ENCODE peak calls at places on chromosomes 6 and 20, in ten cellular contexts. R, S, H, T, K, O, P, X, Z and E are unnamed samples.
A peak's percentile ranks its signal among the peaks of the same experiment; 100 is the strongest.

GRCh38 chr6:117497237-117497636 is 14.8 kb downstream of the DCBLD1 start:
- DNase-seq in H (no peak), X (no peak), O (no peak), Z (no peak), P (no peak), R (no peak), T (no peak), S (no peak), K (no peak), E (no peak)

GRCh38 chr20:62831361-62831788 is 14.5 kb downstream of the COL9A3 start:
- DNase-seq in S (no peak), H (no peak), R (no peak), T (no peak), O (no peak), X (no peak), Z (peak; percentile 28), K (no peak), P (no peak), E (peak; percentile 26)

GRCh38 chr20:3101737-3102574 is 17.4 kb upstream of the AVP start:
- DNase-seq in X (no peak), O (no peak), T (no peak), R (no peak), S (peak; percentile 44), K (peak; percentile 43), H (peak; percentile 48), P (no peak), Z (no peak), E (no peak)

GRCh38 chr20:53510704-53511103 is 82.9 kb downstream of the ZNF217 start:
- DNase-seq in O (no peak), T (no peak), R (no peak), P (no peak), K (no peak), H (no peak), S (no peak), Z (no peak), X (no peak), E (no peak)

GRCh38 chr6:137341721-137342195 is 122.6 kb upstream of the IFNGR1 start:
- DNase-seq in S (no peak), P (peak; percentile 43), X (no peak), O (no peak), H (peak; percentile 20), R (peak; percentile 54), T (peak; percentile 20), Z (peak; percentile 73), K (peak; percentile 32), E (no peak)

GRCh38 chr6:100209323-100210137 is 215.5 kb upstream of the MCHR2 start:
- DNase-seq in X (no peak), K (no peak), H (no peak), R (no peak), T (peak; percentile 11), P (no peak), S (no peak), Z (no peak), O (no peak), E (no peak)

GRCh38 chr6:5446362-5447075 is 185.2 kb downstream of the FARS2 start:
- DNase-seq in H (no peak), X (no peak), P (no peak), O (no peak), Z (no peak), K (no peak), R (no peak), S (no peak), T (no peak), E (no peak)

GRCh38 chr20:34262488-34263288 is 21.5 kb downstream of the ASIP start:
- DNase-seq in T (peak; percentile 17), Z (peak; percentile 75), S (no peak), O (no peak), X (no peak), K (no peak), H (peak; percentile 58), R (no peak), P (peak; percentile 27), E (peak; percentile 86)

GRCh38 chr6:169174516-169175359 is 78.9 kb downstream of the THBS2 start:
- DNase-seq in H (no peak), K (no peak), Z (no peak), O (no peak), S (no peak), P (no peak), T (no peak), X (no peak), R (no peak), E (no peak)

GRCh38 chr6:158174514-158174913 is 6.4 kb downstream of the GTF2H5 start:
- DNase-seq in T (no peak), P (peak; percentile 65), O (no peak), S (no peak), X (no peak), K (no peak), Z (no peak), H (no peak), R (no peak), E (no peak)

GRCh38 chr6:5718231-5718947 is 288.3 kb downstream of the NRN1 start:
- DNase-seq in O (no peak), S (no peak), H (peak; percentile 81), R (no peak), X (peak; percentile 21), K (no peak), P (no peak), Z (no peak), T (no peak), E (no peak)